ENCODE peak calls at places on chromosomes 11 and 22, in four cellular contexts. K is iPS DF 6.9; W is CD8-positive, alpha-beta memory T cell; F is transverse colon. S is an unnamed sample.

GRCh38 chr22:32317524-32317923 is 40.1 kb upstream of the RFPL3 start:
- DNase-seq in W (no peak), F (no peak), K (no peak), S (no peak)

GRCh38 chr11:67504023-67504949 is 877 bp downstream of the PITPNM1 start:
- DNase-seq in K (no peak), W (peak; percentile 40), F (peak; percentile 37), S (peak; percentile 57)

GRCh38 chr11:12765428-12765827 is 91.2 kb downstream of the TEAD1 start:
- DNase-seq in K (no peak), W (no peak), F (no peak), S (no peak)

GRCh38 chr22:50017701-50018224 is 5.2 kb upstream of the IL17REL start:
- DNase-seq in F (peak; percentile 2), W (no peak), K (no peak), S (no peak)

GRCh38 chr22:23752090-23752691 is 1.3 kb upstream of the ZNF70 start:
- DNase-seq in F (peak; percentile 36), W (no peak), K (no peak), S (no peak)

GRCh38 chr11:13289081-13289480 is 11.5 kb downstream of the BMAL1 start:
- DNase-seq in K (no peak), F (no peak), W (no peak), S (no peak)

GRCh38 chr11:57662893-57663292 is 5.0 kb upstream of the ZDHHC5 start:
- DNase-seq in F (no peak), W (no peak), K (no peak), S (no peak)

GRCh38 chr11:77705877-77706579 is 68.4 kb upstream of the CLNS1A start:
- DNase-seq in K (no peak), F (no peak), W (no peak), S (no peak)

GRCh38 chr22:50319503-50319951 is 7.3 kb downstream of the DENND6B start:
- DNase-seq in W (no peak), K (no peak), F (no peak), S (no peak)

GRCh38 chr11:8267280-8267679 is 3.6 kb upstream of the LMO1 start:
- DNase-seq in W (no peak), F (no peak), K (no peak), S (no peak)

GRCh38 chr22:45131749-45132148 is 32.0 kb upstream of the NUP50 start:
- DNase-seq in K (no peak), W (no peak), F (peak; percentile 24), S (no peak)

GRCh38 chr11:77149716-77150392 is 21.8 kb downstream of the MYO7A start:
- DNase-seq in F (no peak), W (no peak), K (no peak), S (no peak)

GRCh38 chr11:28759311-28759710 is 651.1 kb downstream of the METTL15 start:
- DNase-seq in F (no peak), W (no peak), K (no peak), S (no peak)

GRCh38 chr22:19764636-19765476 is 4.3 kb downstream of the TBX1 start:
- DNase-seq in F (no peak), W (no peak), K (no peak), S (no peak)

GRCh38 chr11:87753143-87753542 is 422.1 kb downstream of the RAB38 start:
- DNase-seq in F (no peak), K (no peak), W (no peak), S (no peak)

GRCh38 chr22:33678523-33678922 is 241.8 kb downstream of the LARGE1 start:
- DNase-seq in W (no peak), F (no peak), K (no peak), S (no peak)

GRCh38 chr11:115699733-115700132 is 195.5 kb upstream of the CADM1 start:
- DNase-seq in W (no peak), F (no peak), K (no peak), S (no peak)

GRCh38 chr22:44871782-44872181 is 119.4 kb downstream of the ARHGAP8 start:
- DNase-seq in K (no peak), W (no peak), F (no peak), S (no peak)

GRCh38 chr11:102268083-102268984 is 49.0 kb upstream of the BIRC3 start:
- DNase-seq in K (peak; percentile 81), W (peak; percentile 75), F (peak; percentile 95), S (peak; percentile 72)

GRCh38 chr11:76251576-76251975 is 45.3 kb upstream of the WNT11 start:
- DNase-seq in K (no peak), W (no peak), F (no peak), S (no peak)

GRCh38 chr11:74822187-74822586 is 73.5 kb downstream of the RNF169 start:
- DNase-seq in K (no peak), W (no peak), F (no peak), S (no peak)

GRCh38 chr22:45889539-45890350 is 87.2 kb downstream of the WNT7B start:
- DNase-seq in K (no peak), F (no peak), W (no peak), S (peak; percentile 1)

GRCh38 chr11:130814440-130815073 is 101.7 kb downstream of the SNX19 start:
- DNase-seq in W (no peak), K (no peak), F (no peak), S (no peak)

GRCh38 chr11:35943761-35944502 is at the start of gene LDLRAD3:
- DNase-seq in F (peak; percentile 69), W (no peak), K (no peak), S (no peak)

GRCh38 chr11:44747836-44748235 is 21.1 kb downstream of the TSPAN18 start:
- DNase-seq in W (no peak), F (no peak), K (no peak), S (no peak)

GRCh38 chr22:48595511-48595905 is 1232.2 kb downstream of the BRD1 start:
- DNase-seq in K (no peak), F (no peak), W (no peak), S (no peak)

GRCh38 chr22:48596111-48596860 is 1231.4 kb downstream of the BRD1 start:
- DNase-seq in K (no peak), W (no peak), F (no peak), S (no peak)

GRCh38 chr22:48593551-48593950 is 1234.1 kb downstream of the BRD1 start:
- DNase-seq in F (no peak), K (no peak), W (no peak), S (no peak)

GRCh38 chr22:48594016-48594756 is 1233.5 kb downstream of the BRD1 start:
- DNase-seq in W (no peak), K (no peak), F (no peak), S (no peak)

DNA sequence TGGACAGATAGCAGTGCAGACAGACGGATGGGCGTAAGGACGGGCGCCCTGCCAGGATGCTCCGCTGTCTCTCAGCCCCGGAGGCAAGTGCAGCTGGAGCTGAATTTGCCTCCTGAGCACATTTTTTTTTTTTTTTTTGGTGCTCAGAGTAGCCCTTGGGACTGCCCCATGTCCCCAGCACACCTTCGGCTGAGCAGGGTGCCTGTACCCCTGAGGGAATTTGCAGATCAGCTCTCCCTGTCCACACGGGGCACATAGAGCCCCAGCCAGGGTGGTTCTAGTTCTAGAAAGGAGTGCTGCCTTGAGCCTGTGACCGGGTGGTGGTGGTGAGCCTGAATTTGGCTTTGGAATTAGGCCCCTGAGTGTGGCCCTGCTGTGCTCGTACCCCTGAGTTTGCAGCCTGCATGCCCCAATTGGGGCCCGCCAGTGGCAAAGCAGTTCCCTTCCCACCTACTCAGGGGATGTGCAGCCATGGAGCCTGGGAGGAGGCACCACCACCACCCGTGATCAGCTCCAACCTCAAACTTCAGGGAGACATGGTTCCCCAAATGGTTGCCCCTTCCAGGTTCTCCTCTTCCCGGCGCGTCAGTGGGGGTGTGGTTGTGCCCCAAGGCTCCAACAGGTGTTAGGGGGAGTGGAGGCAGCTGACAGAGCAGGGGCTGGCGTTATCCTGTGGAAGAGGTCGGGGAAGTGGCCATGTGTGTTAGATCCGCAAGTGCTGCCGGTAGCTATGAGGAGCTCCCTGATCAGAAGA is 1232.7 kb downstream of the BRD1 start:
- DNase-seq in K (no peak), F (no peak), W (no peak), S (no peak)
- H3K9me3 ChIP-seq in K (peaks cover 56% of the 10 kb centered on the region), F (no peaks in the 10 kb centered on the region), W (no peaks in the 10 kb centered on the region), S (no peaks in the 10 kb centered on the region)

GRCh38 chr11:66080055-66080817 is 10.2 kb downstream of the PACS1 start:
- DNase-seq in W (peak; percentile 47), K (no peak), F (peak; percentile 54), S (peak; percentile 58)
- H3K9me3 ChIP-seq in W (no peaks in the 10 kb centered on the region), K (no peaks in the 10 kb centered on the region), F (no peaks in the 10 kb centered on the region), S (no peaks in the 10 kb centered on the region)

DNA sequence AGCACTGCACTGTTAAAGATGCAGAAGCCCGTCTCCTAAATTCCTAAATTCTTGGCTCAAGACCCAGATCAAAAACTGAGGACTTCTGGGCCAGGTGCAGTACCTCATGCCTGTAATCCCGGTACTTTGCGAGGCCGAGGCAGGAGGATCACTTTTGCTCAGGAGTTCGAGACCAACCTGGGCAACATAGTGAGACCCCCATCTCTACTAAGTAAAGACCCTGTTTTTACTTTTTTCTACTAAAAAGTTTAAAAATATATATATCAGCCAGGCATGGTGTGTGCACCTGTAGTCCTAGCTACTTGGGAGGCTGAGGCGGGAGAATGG is 29.7 kb downstream of the PDGFB start:
- DNase-seq in F (no peak), W (no peak), K (no peak), S (no peak)
- H3K9me3 ChIP-seq in F (no peaks in the 10 kb centered on the region), W (no peaks in the 10 kb centered on the region), K (no peaks in the 10 kb centered on the region), S (no peaks in the 10 kb centered on the region)

GRCh38 chr22:48953103-48953720 is 874.5 kb downstream of the BRD1 start:
- DNase-seq in F (no peak), K (no peak), W (no peak), S (no peak)
- H3K9me3 ChIP-seq in F (no peaks in the 10 kb centered on the region), K (peaks cover 45% of the 10 kb centered on the region), W (no peaks in the 10 kb centered on the region), S (no peaks in the 10 kb centered on the region)

GRCh38 chr22:47207387-47207786 is 444.9 kb downstream of the TBC1D22A start:
- DNase-seq in F (no peak), K (no peak), W (no peak), S (no peak)
- H3K9me3 ChIP-seq in F (no peaks in the 10 kb centered on the region), K (peaks cover 13% of the 10 kb centered on the region), W (no peaks in the 10 kb centered on the region), S (no peaks in the 10 kb centered on the region)

DNA sequence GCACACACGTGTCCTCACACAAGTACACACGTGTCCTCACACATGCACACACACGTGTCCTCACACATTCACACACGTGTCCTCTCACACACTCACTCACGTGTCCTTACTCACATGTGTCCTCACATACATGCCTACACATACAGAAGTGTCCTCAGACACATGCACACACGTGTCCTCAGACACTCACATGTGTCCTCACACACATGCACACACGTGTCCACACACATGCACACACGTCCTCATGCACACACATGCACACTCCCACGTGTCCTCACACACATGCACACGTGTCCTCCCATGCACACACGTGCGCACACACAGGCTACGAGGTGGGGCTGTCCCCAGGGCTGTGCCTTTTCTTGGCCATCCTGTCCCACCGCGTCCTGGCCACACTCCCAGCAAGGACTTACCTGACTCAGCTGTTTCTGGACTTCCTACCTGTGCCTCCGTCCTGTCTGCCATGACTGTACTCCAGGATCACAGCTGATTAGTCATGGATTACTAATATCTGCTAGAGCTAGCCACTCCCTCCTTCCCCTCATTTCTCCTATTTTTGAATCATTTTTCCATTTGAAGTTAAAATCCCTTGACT is 990.2 kb downstream of the BRD1 start:
- DNase-seq in F (no peak), K (no peak), W (no peak), S (no peak)
- H3K9me3 ChIP-seq in F (no peaks in the 10 kb centered on the region), K (peaks cover 42% of the 10 kb centered on the region), W (no peaks in the 10 kb centered on the region), S (no peaks in the 10 kb centered on the region)

DNA sequence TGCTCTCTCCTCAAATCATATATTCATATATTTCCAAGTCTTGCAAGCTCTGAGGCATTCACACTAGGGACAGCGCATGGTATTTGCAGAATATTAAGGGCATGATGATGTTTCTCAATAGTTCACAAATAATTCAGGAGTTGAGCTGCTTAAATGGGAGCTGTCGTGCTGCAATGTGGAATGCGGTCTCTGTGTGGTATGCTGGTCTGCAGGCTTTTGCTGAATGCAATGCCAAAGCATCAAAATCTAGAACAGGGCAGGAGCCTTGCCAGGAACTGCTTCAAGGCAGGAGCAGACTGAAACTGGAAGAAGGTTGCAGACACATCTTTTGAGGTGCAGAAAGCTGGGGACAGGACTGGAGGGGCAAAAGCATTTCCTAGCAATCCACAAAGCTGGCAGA is 1060.0 kb downstream of the TBC1D22A start:
- DNase-seq in F (no peak), K (no peak), W (no peak), S (no peak)
- H3K9me3 ChIP-seq in F (no peaks in the 10 kb centered on the region), K (peaks cover 10% of the 10 kb centered on the region), W (no peaks in the 10 kb centered on the region), S (no peaks in the 10 kb centered on the region)